ENCODE peak calls at places on chromosomes 2 and 18, in five cellular contexts. G, T, I, O and D are unnamed samples.
A peak's percentile ranks its signal among the peaks of the same experiment; 100 is the strongest.

GRCh38 chr2:23241611-23242245 is 143.3 kb upstream of the KLHL29 start:
- DNase-seq in I (no peak), G (no peak), T (peak; percentile 44), O (no peak), D (no peak)

GRCh38 chr2:216632952-216633615 is at the start of gene IGFBP2:
- DNase-seq in O (no peak), G (no peak), I (no peak), T (no peak), D (peak; percentile 63)

GRCh38 chr2:15749460-15750432 is 158.1 kb downstream of the DDX1 start:
- DNase-seq in T (no peak), I (no peak), G (no peak), O (no peak), D (no peak)

GRCh38 chr2:8247905-8248622 is 433.8 kb upstream of the ID2 start:
- DNase-seq in I (no peak), O (no peak), T (peak; percentile 20), G (no peak), D (no peak)

GRCh38 chr2:190468814-190469569 is 60.8 kb downstream of the MFSD6 start:
- DNase-seq in G (peak; percentile 48), T (peak; percentile 85), I (no peak), O (no peak), D (no peak)

GRCh38 chr18:41128126-41128525 is 826.9 kb upstream of the PIK3C3 start:
- DNase-seq in O (no peak), I (no peak), T (no peak), G (no peak), D (no peak)

GRCh38 chr2:167652401-167652800 is 595.0 kb downstream of the STK39 start:
- DNase-seq in I (no peak), G (no peak), O (no peak), T (no peak), D (no peak)

GRCh38 chr2:164061129-164061746 is 325.4 kb upstream of the FIGN start:
- DNase-seq in G (peak; percentile 17), O (no peak), I (no peak), T (peak; percentile 46), D (peak; percentile 18)

GRCh38 chr2:146666336-146666735 is 1178.5 kb upstream of the ACVR2A start:
- DNase-seq in I (no peak), T (peak; percentile 67), G (no peak), O (no peak), D (no peak)

GRCh38 chr2:64524604-64525322 is 635 bp downstream of the AFTPH start:
- DNase-seq in T (no peak), G (peak; percentile 72), O (peak; percentile 33), I (peak; percentile 46), D (peak; percentile 46)

GRCh38 chr2:219452361-219453317 is 18.0 kb downstream of the SPEG start:
- DNase-seq in I (no peak), O (no peak), T (peak; percentile 79), G (no peak), D (no peak)

GRCh38 chr2:98669675-98670074 is 61.3 kb downstream of the MGAT4A start:
- DNase-seq in G (no peak), I (no peak), T (peak; percentile 93), O (no peak), D (no peak)

GRCh38 chr2:121900391-121900790 is 144.9 kb downstream of the TSN start:
- DNase-seq in O (no peak), G (no peak), I (no peak), T (no peak), D (no peak)

GRCh38 chr2:71779306-71779855 is 326.0 kb downstream of the DYSF start:
- DNase-seq in O (no peak), T (no peak), G (no peak), I (no peak), D (no peak)

GRCh38 chr2:23069935-23070334 is 315.0 kb upstream of the KLHL29 start:
- DNase-seq in T (no peak), I (no peak), G (no peak), O (no peak), D (no peak)

GRCh38 chr18:47253101-47253654 is 1.7 kb upstream of the SKOR2 start:
- DNase-seq in O (no peak), T (no peak), I (no peak), G (no peak), D (no peak)

GRCh38 chr2:219030177-219030940 is 11.0 kb downstream of the CFAP65 start:
- DNase-seq in T (no peak), I (no peak), O (no peak), G (no peak), D (no peak)

GRCh38 chr2:211867845-211868361 is 670.7 kb downstream of the ERBB4 start:
- DNase-seq in I (no peak), O (no peak), T (peak; percentile 16), G (no peak), D (no peak)

GRCh38 chr2:19580830-19581229 is 222.4 kb upstream of the OSR1 start:
- DNase-seq in I (no peak), O (no peak), T (peak; percentile 65), G (no peak), D (no peak)

GRCh38 chr2:239978381-239978780 is 46.8 kb downstream of the NDUFA10 start:
- DNase-seq in I (no peak), O (no peak), G (no peak), T (no peak), D (no peak)

GRCh38 chr2:168568476-168569227 is 112.6 kb downstream of the CERS6 start:
- DNase-seq in O (no peak), G (no peak), T (no peak), I (no peak), D (no peak)